ENCODE peak calls at places on chromosomes 5 and 9, in four cellular contexts. Q is tibial nerve, N is OCI-LY7, S is astrocyte. T is an unnamed sample. For H3K4me1, the result is how much of the 10 kb centered on the place peaks cover.

GRCh38 chr5:161546463-161547301 is at the start of gene GABRB2:
- DNase-seq in Q (peak), N (peak), S (peak), T (peak)

GRCh38 chr5:139149477-139150199 is 48.5 kb downstream of the SIL1 start:
- DNase-seq in Q (no peak), N (no peak), S (peak), T (no peak)

GRCh38 chr5:51632794-51633193 is 249.5 kb downstream of the ISL1 start:
- DNase-seq in Q (no peak), N (no peak), S (peak), T (no peak)

GRCh38 chr5:83450183-83450839 is 21.2 kb upstream of the VCAN start:
- DNase-seq in Q (no peak), N (no peak), S (no peak), T (no peak)

GRCh38 chr9:70195456-70195855 is 63.3 kb upstream of the SMC5 start:
- DNase-seq in Q (no peak), N (no peak), S (peak), T (no peak)

GRCh38 chr5:82975396-82975795 is 101.8 kb downstream of the TMEM167A start:
- DNase-seq in Q (no peak), N (peak), S (no peak), T (peak)

GRCh38 chr9:130934246-130934645 is 4.8 kb downstream of the FIBCD1 start:
- DNase-seq in Q (no peak), N (no peak), S (no peak), T (no peak)

GRCh38 chr5:165334186-165334585 is 1828.8 kb downstream of the MAT2B start:
- DNase-seq in Q (no peak), N (no peak), S (peak), T (no peak)

GRCh38 chr5:1324719-1325190 is 20.1 kb downstream of the CLPTM1L start:
- DNase-seq in Q (no peak), N (no peak), S (no peak), T (no peak)

GRCh38 chr9:34392511-34392910 is 15.8 kb upstream of the MYORG start:
- DNase-seq in Q (no peak), N (no peak), S (no peak), T (no peak)

GRCh38 chr5:166074839-166075481 is 2216.5 kb upstream of the WWC1 start:
- DNase-seq in Q (no peak), N (no peak), S (no peak), T (no peak)

GRCh38 chr9:27333241-27334052 is 36.5 kb upstream of the EQTN start:
- DNase-seq in Q (peak), N (peak), S (peak), T (peak)

GRCh38 chr5:124436294-124436693 is 310.1 kb downstream of the ZNF608 start:
- DNase-seq in Q (no peak), N (no peak), S (peak), T (no peak)

DNA sequence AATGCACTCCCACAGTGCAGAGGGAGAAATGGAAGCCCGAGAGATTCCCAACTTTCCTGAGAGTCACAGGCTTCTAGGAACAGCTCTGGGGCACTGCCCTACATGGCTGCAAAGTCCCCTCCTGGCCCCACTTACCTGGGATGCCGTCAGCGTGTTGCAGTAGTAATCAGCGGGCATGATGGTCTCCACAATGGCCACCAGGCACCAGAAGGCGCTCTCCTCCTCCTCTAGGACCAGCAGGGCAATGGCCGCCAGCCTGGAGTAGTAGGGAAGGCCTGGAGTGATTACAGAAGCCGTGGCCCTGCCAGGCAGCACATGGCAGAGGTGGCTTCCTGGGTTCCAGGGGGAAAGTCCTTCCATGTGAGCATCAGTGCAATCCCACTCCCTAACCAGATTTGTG is 10.7 kb upstream of the CORO2A start:
- DNase-seq in Q (no peak), N (no peak), S (no peak), T (no peak)
- TF ChIP-seq CTCF in Q (no peak), N (no peak), S (no peak), T (no peak)

GRCh38 chr9:93467062-93467416 is 13.7 kb upstream of the FAM120AOS start:
- DNase-seq in Q (no peak), N (no peak), S (no peak), T (no peak)
- H3K4me1 ChIP-seq in Q (under half), N (half or more), S (under half), T (under half)

GRCh38 chr5:7392401-7393024 is 3.4 kb upstream of the ADCY2 start:
- DNase-seq in Q (peak), N (peak), S (peak), T (peak)
- H3K27ac ChIP-seq in Q (no peak), N (no peak), S (no peak), T (no peak)

GRCh38 chr9:108787664-108788048 is 68.1 kb downstream of the ACTL7B start:
- DNase-seq in Q (no peak), N (no peak), S (no peak), T (no peak)
- TF ChIP-seq CTCF in Q (no peak), N (no peak), S (no peak), T (no peak)

GRCh38 chr9:121198512-121199042 is 3.1 kb downstream of the RAB14 start:
- DNase-seq in Q (no peak), N (no peak), S (no peak), T (no peak)
- H3K4me1 ChIP-seq in Q (half or more), N (half or more), S (under half), T (half or more)

GRCh38 chr9:134705786-134706185 is 64.2 kb downstream of the COL5A1 start:
- DNase-seq in Q (no peak), N (no peak), S (no peak), T (no peak)
- H3K27ac ChIP-seq in Q (peak), N (no peak), S (no peak), T (no peak)

GRCh38 chr9:79741381-79741780 is 169.6 kb downstream of the TLE4 start:
- DNase-seq in Q (no peak), N (no peak), S (no peak), T (no peak)
- TF ChIP-seq CTCF in Q (no peak), N (no peak), S (no peak), T (no peak)

GRCh38 chr5:68222824-68223354 is 7.3 kb downstream of the PIK3R1 start:
- DNase-seq in Q (no peak), N (no peak), S (no peak), T (no peak)
- H3K4me1 ChIP-seq in Q (under half), N (under half), S (under half), T (under half)

DNA sequence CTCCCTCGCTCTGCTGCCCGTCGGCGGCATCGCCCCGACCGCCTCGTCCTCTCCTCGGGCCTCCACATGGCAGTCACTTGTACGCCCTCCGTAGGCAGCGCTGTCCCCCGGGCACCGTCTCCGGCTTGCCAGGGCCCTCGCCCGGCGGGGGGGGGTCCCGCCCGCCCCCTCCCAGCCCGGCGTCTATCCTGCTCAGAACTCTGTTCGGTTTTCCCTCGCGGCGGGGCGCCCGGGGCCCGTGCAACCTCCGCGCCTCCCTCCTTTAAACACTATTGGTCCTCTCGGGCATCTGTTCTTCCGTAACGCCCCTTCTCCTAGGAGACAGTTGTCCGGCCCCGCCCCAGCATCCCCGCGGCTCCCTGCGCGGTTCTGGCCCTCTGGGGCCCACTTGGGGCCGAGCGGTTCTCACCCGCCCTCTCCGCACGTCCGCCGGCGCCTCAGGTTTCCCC is 831 bp downstream of the ODF2 start:
- DNase-seq in Q (peak), N (peak), S (peak), T (peak)
- H3K27ac ChIP-seq in Q (peak), N (peak), S (peak), T (peak)

T was measured in cardiac muscle cell.